ENCODE peak calls at places on chromosomes 4 and X, in five cellular contexts. E, V, D, F and S are unnamed samples.
A peak's percentile ranks its signal among the peaks of the same experiment; 100 is the strongest.

GRCh38 chrX:5898463-5898862 is 330.2 kb downstream of the NLGN4X start:
- DNase-seq in E (no peak), V (no peak), D (peak; percentile 2), F (peak; percentile 2), S (no peak)

GRCh38 chr4:7414046-7414445 is 20.7 kb downstream of the PSAPL1 start:
- DNase-seq in E (peak; percentile 53), V (no peak), D (no peak), F (no peak), S (no peak)

GRCh38 chr4:122548452-122548851 is 72.4 kb downstream of the IL21 start:
- DNase-seq in E (no peak), V (no peak), D (no peak), F (peak; percentile 76), S (no peak)

GRCh38 chr4:20279381-20279780 is 27.7 kb downstream of the SLIT2 start:
- DNase-seq in E (no peak), V (no peak), D (no peak), F (no peak), S (no peak)

GRCh38 chrX:10537308-10537707 is 83.1 kb downstream of the MID1 start:
- DNase-seq in E (no peak), V (no peak), D (no peak), F (no peak), S (no peak)

GRCh38 chr4:15130441-15130840 is 128.2 kb downstream of the CPEB2 start:
- DNase-seq in E (peak; percentile 48), V (no peak), D (no peak), F (no peak), S (no peak)

GRCh38 chrX:153926863-153927685 is 1.0 kb upstream of the ARHGAP4 start:
- DNase-seq in E (peak; percentile 86), V (peak; percentile 61), D (no peak), F (peak; percentile 9), S (peak; percentile 98)

GRCh38 chrX:74422576-74423288 is 1.4 kb downstream of the SLC16A2 start:
- DNase-seq in E (peak; percentile 81), V (peak; percentile 65), D (peak; percentile 6), F (peak; percentile 54), S (no peak)

GRCh38 chr4:52110171-52110570 is 59.1 kb downstream of the SPATA18 start:
- DNase-seq in E (no peak), V (no peak), D (no peak), F (no peak), S (no peak)

GRCh38 chr4:52643190-52643589 is 15.9 kb downstream of the USP46 start:
- DNase-seq in E (no peak), V (no peak), D (no peak), F (no peak), S (no peak)

GRCh38 chrX:93673056-93673868 is at the start of gene NAP1L3:
- DNase-seq in E (peak; percentile 71), V (peak; percentile 92), D (no peak), F (peak; percentile 83), S (no peak)

GRCh38 chr4:152327606-152328453 is 208.1 kb downstream of the FBXW7 start:
- DNase-seq in E (no peak), V (no peak), D (peak; percentile 45), F (no peak), S (no peak)

GRCh38 chr4:53061467-53061866 is 199.3 kb downstream of the RASL11B start:
- DNase-seq in E (no peak), V (no peak), D (no peak), F (no peak), S (no peak)

GRCh38 chr4:153757407-153757806 is 2.4 kb downstream of the RNF175 start:
- DNase-seq in E (no peak), V (peak; percentile 30), D (peak; percentile 24), F (peak; percentile 30), S (no peak)

GRCh38 chr4:1246111-1246881 is 2.6 kb downstream of the CTBP1 start:
- DNase-seq in E (peak; percentile 73), V (peak; percentile 28), D (no peak), F (no peak), S (peak; percentile 21)

GRCh38 chr4:79748835-79749234 is 324.2 kb downstream of the ANTXR2 start:
- DNase-seq in E (peak; percentile 26), V (no peak), D (no peak), F (no peak), S (no peak)

GRCh38 chr4:93710101-93710846 is 118.3 kb upstream of the ATOH1 start:
- DNase-seq in E (no peak), V (peak; percentile 56), D (peak; percentile 10), F (no peak), S (peak; percentile 3)

GRCh38 chr4:182724414-182724813 is 192.8 kb downstream of the DCTD start:
- DNase-seq in E (no peak), V (no peak), D (peak; percentile 22), F (no peak), S (no peak)

GRCh38 chr4:77003400-77003799 is 53.8 kb downstream of the SEPTIN11 start:
- DNase-seq in E (no peak), V (no peak), D (no peak), F (no peak), S (no peak)

GRCh38 chr4:78343682-78344081 is 207.9 kb upstream of the ANXA3 start:
- DNase-seq in E (no peak), V (no peak), D (no peak), F (no peak), S (no peak)

GRCh38 chr4:151674804-151675290 is 86.0 kb downstream of the GATB start:
- DNase-seq in E (peak; percentile 84), V (peak; percentile 83), D (peak; percentile 47), F (peak; percentile 56), S (no peak)

GRCh38 chrX:20432048-20432447 is 165.3 kb upstream of the RPS6KA3 start:
- DNase-seq in E (no peak), V (no peak), D (no peak), F (peak; percentile 81), S (no peak)

GRCh38 chrX:27163236-27163635 is 299.9 kb downstream of the PPP4R3C start:
- DNase-seq in E (no peak), V (no peak), D (no peak), F (no peak), S (no peak)

GRCh38 chr4:1693131-1693896 is 9.2 kb upstream of the FAM53A start:
- DNase-seq in E (peak; percentile 91), V (peak; percentile 75), D (peak; percentile 54), F (peak; percentile 51), S (peak; percentile 80)

GRCh38 chr4:77089880-77090279 is 14.1 kb upstream of the CCNI start:
- DNase-seq in E (no peak), V (no peak), D (no peak), F (no peak), S (no peak)

GRCh38 chrX:20378291-20378920 is 111.7 kb upstream of the RPS6KA3 start:
- DNase-seq in E (no peak), V (no peak), D (peak; percentile 61), F (peak; percentile 47), S (no peak)

GRCh38 chr4:40699648-40700047 is 50.1 kb upstream of the NSUN7 start:
- DNase-seq in E (no peak), V (no peak), D (no peak), F (peak; percentile 80), S (no peak)

GRCh38 chrX:23662187-23662586 is 5.1 kb upstream of the PRDX4 start:
- DNase-seq in E (no peak), V (no peak), D (no peak), F (no peak), S (no peak)

DNA sequence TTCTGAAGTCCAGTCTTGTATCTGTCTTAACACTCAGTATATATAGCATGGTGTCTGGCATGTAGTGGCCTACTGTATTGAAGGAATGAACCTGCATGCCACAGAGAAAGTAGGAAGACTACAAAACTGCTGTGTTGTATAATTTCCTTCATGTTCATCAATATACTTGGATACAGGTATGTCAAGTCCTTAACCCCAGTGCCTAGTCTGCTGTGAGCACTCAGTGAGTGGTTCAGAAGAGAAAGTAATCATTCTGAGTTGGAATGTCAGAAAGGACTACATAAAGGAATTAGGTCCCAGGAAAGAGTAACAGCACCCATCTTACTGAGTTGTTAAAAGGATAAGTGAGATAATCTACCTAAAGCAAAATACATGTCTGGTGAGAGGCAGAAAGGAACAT is 32.0 kb downstream of the ABCE1 start:
- DNase-seq in E (no peak), V (no peak), D (no peak), F (no peak), S (no peak)
- H3K27ac ChIP-seq in E (peak overlapping the region; percentile 51), V (no peak overlapping the region), D (no peak overlapping the region), F (peak overlapping the region; percentile 51), S (no peak overlapping the region)

DNA sequence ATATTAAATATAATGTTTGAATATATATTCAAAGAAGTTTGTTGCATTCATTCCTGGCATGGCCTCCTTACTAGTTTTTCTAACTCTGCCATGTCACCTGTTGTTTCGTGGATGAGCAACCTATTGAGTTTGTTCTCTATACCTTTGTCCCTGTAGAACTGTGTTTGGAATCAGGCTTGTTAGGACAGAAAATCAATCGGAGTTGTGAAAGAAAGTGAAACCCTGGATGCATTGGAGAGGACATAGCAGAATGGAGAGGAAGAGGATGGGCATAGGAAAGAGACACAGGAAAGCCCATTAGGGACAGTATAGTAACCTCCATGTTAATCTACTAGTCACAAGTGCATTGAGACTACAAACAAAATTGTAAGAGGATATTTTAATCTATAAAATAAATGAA is 31.2 kb downstream of the ANK2 start:
- DNase-seq in E (no peak), V (no peak), D (no peak), F (no peak), S (no peak)
- H3K27ac ChIP-seq in E (no peak overlapping the region), V (no peak overlapping the region), D (no peak overlapping the region), F (no peak overlapping the region), S (no peak overlapping the region)

DNA sequence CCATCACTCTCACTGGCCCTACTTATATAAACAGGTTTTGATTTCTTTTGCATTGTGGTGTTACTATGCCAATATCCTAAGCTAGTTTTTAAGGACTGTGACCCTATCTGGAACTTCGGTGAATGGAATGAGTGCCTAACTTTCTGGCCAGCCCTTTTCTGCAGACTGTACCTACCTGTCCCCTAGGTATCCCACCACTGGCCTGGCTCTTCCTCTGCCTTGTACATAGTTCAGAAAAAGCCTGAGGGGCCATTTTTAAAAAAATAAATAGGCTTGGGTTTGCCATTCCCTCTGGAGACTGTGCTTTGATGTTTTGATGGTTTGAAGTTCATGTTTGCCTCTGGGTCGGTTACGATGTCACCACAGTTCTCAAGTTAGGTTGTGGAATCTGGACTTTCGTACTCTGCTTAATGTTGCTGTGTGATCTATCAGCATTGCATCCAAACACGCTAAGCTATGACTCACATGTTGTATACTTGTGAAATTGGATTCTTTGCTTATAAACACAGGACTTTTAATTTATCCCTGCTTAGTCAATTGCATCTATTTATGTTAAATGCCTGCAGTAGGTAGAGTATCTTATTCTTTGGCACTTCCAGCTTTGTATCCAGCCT is 182.0 kb downstream of the ANKRD50 start:
- DNase-seq in E (no peak), V (no peak), D (no peak), F (no peak), S (no peak)
- H3K27ac ChIP-seq in E (no peak overlapping the region), V (no peak overlapping the region), D (no peak overlapping the region), F (no peak overlapping the region), S (no peak overlapping the region)

DNA sequence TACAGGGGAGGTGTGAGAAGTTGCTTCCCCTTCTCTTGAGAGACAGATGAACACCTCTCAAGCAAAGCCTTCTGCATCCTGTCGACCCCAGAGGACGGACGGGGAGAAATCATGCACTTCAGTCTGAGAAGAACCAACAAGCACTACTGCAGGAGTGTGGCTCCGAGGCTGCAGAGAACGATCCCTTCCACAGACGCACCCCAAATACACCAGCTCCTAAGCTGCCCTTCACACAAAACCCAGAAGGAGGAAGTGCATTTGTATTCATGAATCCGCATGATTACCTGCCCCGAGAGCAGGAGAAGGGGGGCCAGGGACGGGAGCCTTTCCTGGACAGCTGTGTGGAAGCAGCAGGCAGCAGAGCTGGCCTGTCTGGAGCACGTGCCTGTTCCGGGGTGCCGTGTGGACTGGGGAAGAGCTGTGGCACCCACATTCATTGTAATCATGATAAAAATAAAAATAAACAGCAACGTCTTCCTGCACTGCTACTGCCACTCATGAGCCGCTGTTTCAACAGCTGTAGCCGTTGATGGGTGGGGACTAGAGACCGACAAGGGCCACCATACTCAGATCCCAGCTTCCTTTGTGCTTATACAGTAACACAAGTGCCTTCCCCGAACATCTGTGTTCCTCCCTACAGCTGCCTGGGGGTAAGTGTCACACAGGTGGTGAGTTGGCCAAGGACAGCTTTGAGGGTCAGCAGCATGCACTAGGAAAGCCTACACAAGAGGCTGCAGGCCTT is 42.9 kb downstream of the ACSL1 start:
- DNase-seq in E (no peak), V (no peak), D (no peak), F (no peak), S (peak; percentile 29)
- H3K27ac ChIP-seq in E (no peak overlapping the region), V (no peak overlapping the region), D (no peak overlapping the region), F (no peak overlapping the region), S (peak overlapping the region; percentile 64)